ENCODE peak calls at places on chromosome 19, in seven cellular contexts. Y is uterus; Q is small intestine; J is effector memory CD4-positive, alpha-beta T cell; R is kidney epithelial cell; U is tibial nerve; I is cardiac muscle cell. K is an unnamed sample.
A peak's percentile ranks its signal among the peaks of the same experiment; 100 is the strongest.

GRCh38 chr19:55452381-55453325 is 8.8 kb downstream of the ISOC2 start:
- DNase-seq in J (no peak), I (peak; percentile 88), Q (peak; percentile 21), U (peak; percentile 56), Y (peak; percentile 72), R (no peak), K (no peak)

GRCh38 chr19:15251749-15252397 is 19.6 kb upstream of the EPHX3 start:
- DNase-seq in U (peak; percentile 69), J (no peak), R (peak; percentile 70), I (peak; percentile 98), Y (peak; percentile 93), Q (no peak), K (no peak)

GRCh38 chr19:30159636-30160035 is 212.5 kb upstream of the ZNF536 start:
- DNase-seq in R (no peak), U (no peak), Q (no peak), I (no peak), Y (no peak), J (no peak), K (no peak)

GRCh38 chr19:33660426-33661160 is 38.8 kb downstream of the CHST8 start:
- DNase-seq in Q (no peak), U (no peak), I (no peak), R (no peak), J (no peak), Y (no peak), K (no peak)

GRCh38 chr19:51530616-51531015 is 854 bp downstream of the SIGLEC6 start:
- DNase-seq in Q (no peak), R (no peak), I (no peak), U (no peak), Y (no peak), J (no peak), K (no peak)

GRCh38 chr19:17753976-17754375 is 2.7 kb downstream of the FCHO1 start:
- DNase-seq in J (no peak), I (no peak), R (no peak), Y (no peak), U (no peak), Q (no peak), K (no peak)

GRCh38 chr19:7860902-7861618 is 13.1 kb downstream of the PRR36 start:
- DNase-seq in Y (no peak), U (no peak), Q (no peak), J (no peak), R (no peak), I (no peak), K (no peak)

GRCh38 chr19:40533508-40533907 is 43.2 kb upstream of the SHKBP1 start:
- DNase-seq in J (no peak), Q (no peak), I (no peak), Y (no peak), R (no peak), U (no peak), K (no peak)

GRCh38 chr19:1409204-1410005 is 2.0 kb downstream of the DAZAP1 start:
- DNase-seq in Y (no peak), J (no peak), I (no peak), R (no peak), Q (no peak), U (no peak), K (no peak)

GRCh38 chr19:17303940-17304267 is 679 bp upstream of the ABHD8 start:
- DNase-seq in R (no peak), Q (no peak), I (no peak), Y (peak; percentile 26), J (no peak), U (no peak), K (no peak)

GRCh38 chr19:44741258-44741731 is 7.2 kb upstream of the BCL3 start:
- DNase-seq in I (peak; percentile 49), Q (no peak), R (no peak), J (no peak), U (no peak), Y (no peak), K (no peak)

GRCh38 chr19:12965017-12965811 is 4.2 kb upstream of the DAND5 start:
- DNase-seq in Q (peak; percentile 83), U (peak; percentile 81), Y (peak; percentile 64), J (peak; percentile 65), R (no peak), I (peak; percentile 78), K (peak; percentile 79)

GRCh38 chr19:52200044-52200443 is 10.2 kb downstream of the PPP2R1A start:
- DNase-seq in I (peak; percentile 77), Q (no peak), R (peak; percentile 7), J (no peak), Y (peak; percentile 73), U (peak; percentile 57), K (no peak)

GRCh38 chr19:31263317-31263716 is 85.9 kb downstream of the TSHZ3 start:
- DNase-seq in Y (peak; percentile 28), I (no peak), R (no peak), J (no peak), Q (no peak), U (no peak), K (peak; percentile 37)

GRCh38 chr19:42201489-42202289 is 15.8 kb downstream of the DEDD2 start:
- DNase-seq in Q (peak; percentile 39), R (no peak), U (no peak), I (no peak), Y (no peak), J (peak; percentile 36), K (no peak)

GRCh38 chr19:492091-492531 is 4.2 kb upstream of the MADCAM1 start:
- DNase-seq in Q (no peak), J (peak; percentile 46), R (no peak), Y (no peak), U (no peak), I (no peak), K (no peak)

GRCh38 chr19:42693760-42694350 is 46.4 kb downstream of the PSG3 start:
- DNase-seq in Q (no peak), I (peak; percentile 50), Y (no peak), U (no peak), J (no peak), R (peak; percentile 14), K (peak; percentile 47)

GRCh38 chr19:29811125-29812079 is at the start of gene CCNE1:
- DNase-seq in I (peak; percentile 93), U (peak; percentile 91), Y (peak; percentile 91), J (peak; percentile 92), R (peak; percentile 16), Q (peak; percentile 89), K (peak; percentile 96)

GRCh38 chr19:33334271-33334670 is 31.9 kb upstream of the CEBPA start:
- DNase-seq in U (no peak), R (no peak), J (no peak), I (no peak), Y (no peak), Q (no peak), K (no peak)

GRCh38 chr19:41541990-41542584 is 33.9 kb upstream of the CEACAM21 start:
- DNase-seq in I (peak; percentile 58), R (no peak), Y (peak; percentile 36), U (peak; percentile 67), Q (peak; percentile 63), J (peak; percentile 73), K (peak; percentile 69)

GRCh38 chr19:33214621-33215020 is 11.0 kb downstream of the SLC7A10 start:
- DNase-seq in U (no peak), Q (peak; percentile 24), R (no peak), I (peak; percentile 63), Y (no peak), J (no peak), K (no peak)

GRCh38 chr19:22901431-22902130 is 69.5 kb downstream of the ZNF723 start:
- DNase-seq in U (no peak), I (no peak), R (no peak), Q (no peak), J (no peak), Y (no peak), K (no peak)

GRCh38 chr19:52691215-52691610 is 43.6 kb downstream of the ZNF611 start:
- DNase-seq in Q (no peak), R (no peak), I (no peak), J (no peak), U (no peak), Y (no peak), K (no peak)

GRCh38 chr19:8397291-8397690 is 7.1 kb downstream of the RAB11B start:
- DNase-seq in R (no peak), Q (no peak), I (no peak), J (no peak), U (no peak), Y (no peak), K (no peak)

GRCh38 chr19:48837081-48837524 is 812 bp upstream of the HSD17B14 start:
- DNase-seq in I (peak; percentile 90), U (peak; percentile 73), J (peak; percentile 69), Q (no peak), R (no peak), Y (peak; percentile 95), K (peak; percentile 88)
- H3K4me3 ChIP-seq in I (peak overlapping the region; percentile 37), U (peak overlapping the region; percentile 17), J (peak overlapping the region; percentile 1), Q (no peak overlapping the region), R (peak overlapping the region; percentile 20), Y (peak overlapping the region; percentile 46), K (no peak overlapping the region)

GRCh38 chr19:39133431-39134270 is 8.1 kb downstream of the PAK4 start:
- DNase-seq in U (no peak), J (no peak), Q (peak; percentile 55), R (no peak), I (peak; percentile 24), Y (no peak), K (no peak)
- H3K4me3 ChIP-seq in U (no peak overlapping the region), J (no peak overlapping the region), Q (no peak overlapping the region), R (no peak overlapping the region), I (no peak overlapping the region), Y (no peak overlapping the region), K (no peak overlapping the region)

GRCh38 chr19:28444371-28444770 is 768.6 kb downstream of the UQCRFS1 start:
- DNase-seq in U (no peak), I (no peak), Q (no peak), J (no peak), R (no peak), Y (no peak), K (no peak)
- H3K4me3 ChIP-seq in U (no peak overlapping the region), I (no peak overlapping the region), Q (no peak overlapping the region), J (no peak overlapping the region), R (no peak overlapping the region), Y (no peak overlapping the region), K (no peak overlapping the region)

GRCh38 chr19:37309834-37310575 is 60.9 kb upstream of the ZNF527 start:
- DNase-seq in J (no peak), U (no peak), I (no peak), R (no peak), Y (no peak), Q (peak; percentile 10), K (no peak)
- H3K4me3 ChIP-seq in J (no peak overlapping the region), U (no peak overlapping the region), I (no peak overlapping the region), R (no peak overlapping the region), Y (no peak overlapping the region), Q (no peak overlapping the region), K (no peak overlapping the region)

GRCh38 chr19:18896421-18896841 is 473 bp upstream of the CERS1 start:
- DNase-seq in R (no peak), Q (no peak), Y (no peak), U (no peak), J (no peak), I (no peak), K (no peak)
- H3K4me3 ChIP-seq in R (no peak overlapping the region), Q (no peak overlapping the region), Y (no peak overlapping the region), U (peak overlapping the region; percentile 12), J (no peak overlapping the region), I (peak overlapping the region; percentile 43), K (no peak overlapping the region)

GRCh38 chr19:46622118-46622446 is 2.8 kb downstream of the PTGIR start:
- DNase-seq in J (no peak), Q (no peak), R (no peak), Y (no peak), U (no peak), I (no peak), K (no peak)
- H3K4me3 ChIP-seq in J (no peak overlapping the region), Q (no peak overlapping the region), R (no peak overlapping the region), Y (no peak overlapping the region), U (no peak overlapping the region), I (no peak overlapping the region), K (no peak overlapping the region)